ENCODE peak calls at places on chromosome X, in four cellular contexts. L, X, Q and V are unnamed samples.

GRCh38 chrX:13263560-13264251 is 56.1 kb downstream of the ATXN3L start:
- DNase-seq in X (no peak), Q (no peak), L (no peak), V (no peak)

GRCh38 chrX:108267561-108267960 is 170.7 kb downstream of the COL4A6 start:
- DNase-seq in L (no peak), X (no peak), Q (no peak), V (no peak)

GRCh38 chrX:30141966-30142365 is 73.4 kb upstream of the MAGEB2 start:
- DNase-seq in L (peak), X (no peak), Q (peak), V (peak)

GRCh38 chrX:150868625-150869024 is 29.8 kb downstream of the CD99L2 start:
- DNase-seq in L (no peak), Q (no peak), X (no peak), V (no peak)

GRCh38 chrX:724256-724655 is 93.7 kb downstream of the SHOX start:
- DNase-seq in L (no peak), X (no peak), Q (no peak), V (no peak)

GRCh38 chrX:128156204-128156603 is 104.0 kb upstream of the ACTRT1 start:
- DNase-seq in Q (no peak), X (no peak), L (no peak), V (no peak)

GRCh38 chrX:727738-728621 is 97.4 kb downstream of the SHOX start:
- DNase-seq in L (no peak), X (no peak), Q (no peak), V (no peak)

GRCh38 chrX:109974906-109975655 is 27.8 kb upstream of the TMEM164 start:
- DNase-seq in X (no peak), L (no peak), Q (peak), V (no peak)

GRCh38 chrX:23811135-23811781 is 28.3 kb downstream of the SAT1 start:
- DNase-seq in L (no peak), X (no peak), Q (no peak), V (no peak)

GRCh38 chrX:37302569-37302968 is 46.6 kb upstream of the PRRG1 start:
- DNase-seq in Q (peak), X (no peak), L (no peak), V (peak)

GRCh38 chrX:149129767-149130166 is 375.3 kb downstream of the IDS start:
- DNase-seq in Q (peak), L (no peak), X (no peak), V (no peak)

GRCh38 chrX:135094726-135095125 is 25.6 kb downstream of the ETDB start:
- DNase-seq in Q (no peak), X (no peak), L (no peak), V (no peak)

GRCh38 chrX:10128386-10128785 is 28.4 kb upstream of the CLCN4 start:
- DNase-seq in L (no peak), Q (no peak), X (no peak), V (no peak)

GRCh38 chrX:105695451-105695850 is 126.9 kb upstream of the NRK start:
- DNase-seq in L (no peak), X (no peak), Q (peak), V (peak)

GRCh38 chrX:100635989-100636320 is 651 bp downstream of the TSPAN6 start:
- DNase-seq in X (no peak), Q (no peak), L (no peak), V (no peak)

GRCh38 chrX:135893294-135893817 is at the start of the genes CT45A10 and SAGE1:
- DNase-seq in X (no peak), L (peak), Q (no peak), V (no peak)

GRCh38 chrX:150238656-150239382 is 124.3 kb upstream of the MAMLD1 start:
- DNase-seq in X (peak), Q (no peak), L (no peak), V (no peak)

GRCh38 chrX:145865082-145865481 is 47.5 kb downstream of the SLITRK2 start:
- DNase-seq in Q (no peak), L (no peak), X (no peak), V (no peak)

GRCh38 chrX:56281789-56282188 is 49.6 kb downstream of the KLF8 start:
- DNase-seq in X (no peak), L (no peak), Q (no peak), V (no peak)

GRCh38 chrX:140776320-140776719 is 66.8 kb downstream of the LINC00632 start:
- DNase-seq in X (no peak), L (no peak), Q (no peak), V (no peak)

GRCh38 chrX:48508400-48509244 is at the start of gene PORCN:
- DNase-seq in Q (peak), L (peak), X (peak), V (peak)
- H3K27ac ChIP-seq in Q (peak), L (peak), X (peak), V (peak)

GRCh38 chrX:132092439-132093065 is 35.3 kb downstream of the FRMD7 start:
- DNase-seq in Q (peak), X (peak), L (peak), V (peak)
- TF ChIP-seq CTCF in Q (peak), X (peak), L (peak), V (peak)

DNA sequence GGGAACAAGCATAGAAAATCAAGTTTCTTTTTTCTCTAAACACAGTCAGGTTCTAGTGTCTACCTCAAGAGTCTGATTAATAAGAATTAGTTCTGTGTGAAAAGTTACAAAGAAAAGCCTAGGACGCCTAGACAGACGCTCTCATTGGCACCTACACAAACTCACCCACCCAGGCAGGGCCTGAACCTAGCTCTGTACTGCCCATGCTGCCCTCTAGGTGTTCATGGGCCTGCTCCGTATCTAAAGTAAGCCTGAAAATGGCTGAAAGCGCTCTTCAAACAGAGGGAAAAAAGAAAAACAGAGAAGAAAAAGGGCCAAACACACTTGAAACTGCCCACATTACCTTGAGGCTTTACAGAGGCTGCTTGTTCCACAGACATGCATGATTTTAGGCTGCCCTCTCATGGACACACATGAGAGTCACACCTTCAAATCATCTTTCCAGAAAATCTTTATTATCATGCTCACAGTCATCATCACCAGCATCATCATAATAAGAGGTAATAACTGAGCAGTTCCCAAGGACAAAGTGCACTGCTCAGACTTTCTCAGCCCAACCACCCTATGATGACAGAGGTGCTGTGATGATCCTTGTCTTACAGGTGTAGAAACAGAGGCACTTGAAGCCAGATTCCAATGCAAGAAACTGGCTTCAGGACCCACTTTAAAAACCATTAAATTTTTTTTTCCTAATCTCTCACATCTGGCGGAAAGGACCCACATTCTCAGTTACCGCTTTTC is 49.6 kb downstream of the MAP7D2 start:
- DNase-seq in X (peak), L (peak), Q (peak), V (peak)
- H3K27ac ChIP-seq in X (no peak), L (no peak), Q (peak), V (peak)

GRCh38 chrX:95823796-95824195 is 860.8 kb upstream of the DIAPH2 start:
- DNase-seq in Q (no peak), X (no peak), L (no peak), V (no peak)
- TF ChIP-seq CTCF in Q (no peak), X (no peak), L (no peak), V (no peak)

DNA sequence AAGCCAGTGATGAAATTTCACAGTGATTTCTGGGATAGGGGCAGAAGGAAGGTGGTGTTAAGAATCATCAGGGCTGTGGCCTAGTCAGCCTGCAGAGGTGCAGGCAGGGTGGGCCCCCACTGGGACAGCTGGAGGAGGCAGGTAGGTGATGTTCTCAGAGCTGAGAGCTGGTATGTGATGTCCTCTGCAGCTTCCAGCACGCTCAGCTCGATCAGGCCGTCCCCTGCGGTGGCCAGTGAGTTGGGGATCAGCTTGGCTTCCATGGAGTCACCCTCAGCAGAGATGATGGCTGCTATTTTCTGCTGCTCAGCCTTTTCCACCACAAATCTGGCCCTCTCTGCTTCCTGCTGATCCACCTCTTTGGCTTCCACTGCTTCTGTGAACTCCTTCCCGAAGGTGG is 81.1 kb downstream of the IL1RAPL2 start:
- DNase-seq in X (no peak), L (no peak), Q (no peak), V (no peak)
- H3K27ac ChIP-seq in X (no peak), L (no peak), Q (no peak), V (no peak)